ENCODE peak calls at places on chromosomes 5 and 9, in six cellular contexts. W is pancreas; L is T-helper 9 cell; Q is activated effector memory CD4-positive, alpha-beta T cell treated with anti-CD3 and anti-CD28 coated beads, Interleukin-2, amount 50 U/mL, for 16 hours; C is RPMI7951; S is left cardiac atrium. H is an unnamed sample.

GRCh38 chr5:122366501-122366900 is 54.5 kb downstream of the SNCAIP start:
- DNase-seq in W (no peak), L (no peak), Q (no peak), C (no peak), S (no peak), H (no peak)

GRCh38 chr9:136075881-136076678 is 19.0 kb downstream of the NACC2 start:
- DNase-seq in W (no peak), L (no peak), Q (no peak), C (no peak), S (peak; percentile 17), H (no peak)

GRCh38 chr5:44774279-44774880 is 34.4 kb upstream of the MRPS30 start:
- DNase-seq in W (no peak), L (no peak), Q (no peak), C (peak; percentile 43), S (no peak), H (no peak)

GRCh38 chr9:70525553-70525952 is 111.1 kb upstream of the KLF9 start:
- DNase-seq in W (no peak), L (no peak), Q (no peak), C (no peak), S (no peak), H (no peak)

GRCh38 chr5:144254552-144254951 is 83.9 kb downstream of the KCTD16 start:
- DNase-seq in W (no peak), L (no peak), Q (no peak), C (no peak), S (no peak), H (no peak)

GRCh38 chr5:59724482-59725392 is 168.8 kb downstream of the PDE4D start:
- DNase-seq in W (no peak), L (no peak), Q (no peak), C (peak; percentile 50), S (no peak), H (peak; percentile 60)

GRCh38 chr5:108371263-108371662 is 10.6 kb downstream of the FBXL17 start:
- DNase-seq in W (no peak), L (no peak), Q (no peak), C (no peak), S (no peak), H (no peak)

GRCh38 chr5:90898330-90899013 is 339.9 kb downstream of the ADGRV1 start:
- DNase-seq in W (no peak), L (no peak), Q (no peak), C (no peak), S (no peak), H (peak; percentile 18)

GRCh38 chr5:138230261-138230660 is 17.1 kb upstream of the CDC23 start:
- DNase-seq in W (no peak), L (no peak), Q (no peak), C (peak; percentile 60), S (peak; percentile 76), H (peak; percentile 72)

GRCh38 chr9:20538956-20539355 is 83.3 kb downstream of the MLLT3 start:
- DNase-seq in W (no peak), L (no peak), Q (no peak), C (peak; percentile 32), S (no peak), H (no peak)

GRCh38 chr9:121821326-121821725 is 169.9 kb downstream of the DAB2IP start:
- DNase-seq in W (no peak), L (no peak), Q (peak; percentile 28), C (no peak), S (no peak), H (no peak)

GRCh38 chr9:101458955-101459631 is 23.5 kb upstream of the ALDOB start:
- DNase-seq in W (no peak), L (no peak), Q (no peak), C (peak; percentile 76), S (no peak), H (peak; percentile 66)

GRCh38 chr9:98551511-98552286 is 157.0 kb downstream of the GABBR2 start:
- DNase-seq in W (no peak), L (no peak), Q (no peak), C (peak; percentile 69), S (no peak), H (peak; percentile 89)

GRCh38 chr5:179233909-179234562 is 111.2 kb downstream of the ADAMTS2 start:
- DNase-seq in W (no peak), L (no peak), Q (peak; percentile 47), C (no peak), S (peak; percentile 3), H (no peak)

GRCh38 chr9:89993678-89994630 is 389.1 kb downstream of the GADD45G start:
- DNase-seq in W (peak; percentile 42), L (no peak), Q (no peak), C (no peak), S (peak; percentile 57), H (no peak)

GRCh38 chr5:178630475-178630930 is 3.7 kb upstream of the CLK4 start:
- DNase-seq in W (no peak), L (no peak), Q (no peak), C (peak; percentile 67), S (no peak), H (peak; percentile 55)

GRCh38 chr5:151581841-151582583 is 9.1 kb downstream of the FAT2 start:
- DNase-seq in W (no peak), L (no peak), Q (no peak), C (no peak), S (no peak), H (no peak)

GRCh38 chr9:135212961-135213360 is 125.5 kb downstream of the OLFM1 start:
- DNase-seq in W (no peak), L (no peak), Q (no peak), C (no peak), S (no peak), H (no peak)

GRCh38 chr5:150116667-150117395 is 30.5 kb upstream of the CSF1R start:
- DNase-seq in W (no peak), L (no peak), Q (no peak), C (peak; percentile 57), S (no peak), H (no peak)

GRCh38 chr5:118791986-118792734 is 196.2 kb downstream of the DTWD2 start:
- DNase-seq in W (peak; percentile 22), L (no peak), Q (no peak), C (peak; percentile 55), S (no peak), H (peak; percentile 8)

GRCh38 chr5:180785151-180785781 is 17.3 kb downstream of the MGAT1 start:
- DNase-seq in W (no peak), L (no peak), Q (no peak), C (no peak), S (no peak), H (peak; percentile 40)

GRCh38 chr9:138122201-138122600 is 244.6 kb downstream of the CACNA1B start:
- DNase-seq in W (no peak), L (no peak), Q (no peak), C (no peak), S (no peak), H (no peak)

GRCh38 chr5:134177197-134178171 is 734 bp upstream of the SKP1 start:
- DNase-seq in W (peak; percentile 65), L (no peak), Q (no peak), C (peak; percentile 71), S (peak; percentile 73), H (peak; percentile 13)

GRCh38 chr5:150621301-150621700 is 19.2 kb upstream of the SYNPO start:
- DNase-seq in W (no peak), L (no peak), Q (no peak), C (no peak), S (no peak), H (no peak)

GRCh38 chr5:32523625-32524024 is 61.7 kb upstream of the SUB1 start:
- DNase-seq in W (no peak), L (no peak), Q (no peak), C (no peak), S (no peak), H (no peak)

GRCh38 chr5:75603421-75603820 is 7.8 kb upstream of the ANKDD1B start:
- DNase-seq in W (no peak), L (no peak), Q (no peak), C (peak; percentile 11), S (no peak), H (no peak)

GRCh38 chr5:54457094-54457531 is 1.6 kb downstream of the HSPB3 start:
- DNase-seq in W (peak; percentile 11), L (no peak), Q (no peak), C (peak; percentile 67), S (no peak), H (peak; percentile 35)

GRCh38 chr9:34869390-34869789 is 88.7 kb upstream of the PHF24 start:
- DNase-seq in W (no peak), L (no peak), Q (no peak), C (peak; percentile 11), S (no peak), H (no peak)

GRCh38 chr5:79850316-79850822 is 140.7 kb downstream of the MTX3 start:
- DNase-seq in W (no peak), L (no peak), Q (no peak), C (no peak), S (peak; percentile 32), H (no peak)

GRCh38 chr5:108739906-108740305 is 7.8 kb upstream of the FER start:
- DNase-seq in W (no peak), L (no peak), Q (no peak), C (no peak), S (no peak), H (no peak)

GRCh38 chr9:115198018-115198417 is 80.1 kb upstream of the TNC start:
- DNase-seq in W (no peak), L (no peak), Q (no peak), C (peak; percentile 85), S (peak; percentile 38), H (peak; percentile 85)

GRCh38 chr5:65066385-65066784 is 297.7 kb downstream of the CWC27 start:
- DNase-seq in W (no peak), L (no peak), Q (no peak), C (no peak), S (no peak), H (no peak)

GRCh38 chr9:3136999-3137675 is 293.2 kb upstream of the PUM3 start:
- DNase-seq in W (no peak), L (no peak), Q (no peak), C (peak; percentile 4), S (no peak), H (peak; percentile 22)

GRCh38 chr5:91382530-91383026 is 539 bp downstream of the ARRDC3 start:
- DNase-seq in W (peak; percentile 18), L (peak; percentile 7), Q (peak; percentile 74), C (peak; percentile 29), S (no peak), H (peak; percentile 53)

GRCh38 chr5:52989025-52989780 is at the start of gene ITGA2:
- DNase-seq in W (peak; percentile 44), L (peak; percentile 3), Q (peak; percentile 74), C (peak; percentile 61), S (peak; percentile 62), H (peak; percentile 78)

GRCh38 chr9:91681461-91682305 is 258.1 kb upstream of the NFIL3 start:
- DNase-seq in W (peak; percentile 70), L (peak; percentile 46), Q (peak; percentile 84), C (peak; percentile 59), S (peak; percentile 84), H (peak; percentile 88)

GRCh38 chr9:91359734-91360470 is 1.8 kb downstream of the AUH start:
- DNase-seq in W (no peak), L (no peak), Q (no peak), C (no peak), S (no peak), H (peak; percentile 17)

GRCh38 chr5:128062172-128062746 is 21.3 kb upstream of the SLC12A2 start:
- DNase-seq in W (no peak), L (no peak), Q (no peak), C (no peak), S (no peak), H (no peak)

GRCh38 chr9:114621975-114622609 is 11.0 kb downstream of the TMEM268 start:
- DNase-seq in W (no peak), L (no peak), Q (no peak), C (peak; percentile 76), S (no peak), H (peak; percentile 80)

H was measured in Daoy.